ENCODE peak calls at places on chromosomes 6 and 20, in six cellular contexts. T, O, L, H, B and D are unnamed samples.

GRCh38 chr6:44538841-44539240 is 151.3 kb downstream of the CDC5L start:
- DNase-seq in T (no peak), O (no peak), L (no peak), H (no peak), B (no peak), D (no peak)

GRCh38 chr20:35171438-35171752 is 477 bp upstream of the PROCR start:
- DNase-seq in T (no peak), O (no peak), L (no peak), H (no peak), B (no peak), D (no peak)

GRCh38 chr20:60071965-60072364 is 113.7 kb downstream of the CDH26 start:
- DNase-seq in T (no peak), O (no peak), L (no peak), H (no peak), B (no peak), D (no peak)

GRCh38 chr6:111589366-111589765 is 16.3 kb downstream of the TRAF3IP2 start:
- DNase-seq in T (no peak), O (no peak), L (no peak), H (no peak), B (no peak), D (no peak)

GRCh38 chr20:58577139-58577806 is 62.1 kb upstream of the APCDD1L start:
- DNase-seq in T (no peak), O (no peak), L (no peak), H (peak; percentile 24), B (peak; percentile 54), D (no peak)

GRCh38 chr6:159955945-159956361 is 12.9 kb upstream of the IGF2R start:
- DNase-seq in T (no peak), O (no peak), L (no peak), H (no peak), B (no peak), D (no peak)

GRCh38 chr20:25574411-25574810 is 10.9 kb downstream of the NINL start:
- DNase-seq in T (no peak), O (no peak), L (no peak), H (peak; percentile 19), B (no peak), D (no peak)

GRCh38 chr6:132490478-132491204 is 22.3 kb downstream of the STX7 start:
- DNase-seq in T (no peak), O (no peak), L (no peak), H (peak; percentile 77), B (no peak), D (no peak)

GRCh38 chr6:146905313-146905712 is 298.9 kb upstream of the STXBP5 start:
- DNase-seq in T (no peak), O (no peak), L (no peak), H (no peak), B (no peak), D (no peak)

GRCh38 chr6:167471548-167471930 is 146.7 kb downstream of the TTLL2 start:
- DNase-seq in T (no peak), O (no peak), L (no peak), H (no peak), B (no peak), D (no peak)

GRCh38 chr6:97440590-97441176 is 157.7 kb upstream of the MMS22L start:
- DNase-seq in T (no peak), O (no peak), L (no peak), H (no peak), B (no peak), D (no peak)

GRCh38 chr20:21529863-21530262 is 16.0 kb upstream of the NKX2-2 start:
- DNase-seq in T (no peak), O (no peak), L (no peak), H (no peak), B (no peak), D (no peak)

GRCh38 chr20:35992713-35993335 is 24.4 kb downstream of the CNBD2 start:
- DNase-seq in T (no peak), O (no peak), L (peak; percentile 56), H (peak; percentile 79), B (peak; percentile 69), D (no peak)

GRCh38 chr6:136037885-136038460 is 186.5 kb downstream of the PDE7B start:
- DNase-seq in T (peak; percentile 34), O (peak; percentile 42), L (no peak), H (no peak), B (no peak), D (no peak)

GRCh38 chr6:37861452-37861851 is 41.9 kb downstream of the ZFAND3 start:
- DNase-seq in T (no peak), O (no peak), L (no peak), H (no peak), B (no peak), D (no peak)

GRCh38 chr6:47061631-47062300 is 19.6 kb upstream of the ADGRF1 start:
- DNase-seq in T (no peak), O (no peak), L (no peak), H (no peak), B (peak; percentile 88), D (no peak)

GRCh38 chr6:47069156-47069555 is 27.0 kb upstream of the ADGRF1 start:
- DNase-seq in T (no peak), O (no peak), L (no peak), H (no peak), B (no peak), D (no peak)

GRCh38 chr6:47066418-47066817 is 24.3 kb upstream of the ADGRF1 start:
- DNase-seq in T (no peak), O (no peak), L (no peak), H (no peak), B (no peak), D (no peak)

GRCh38 chr6:47062346-47062745 is 20.2 kb upstream of the ADGRF1 start:
- DNase-seq in T (no peak), O (no peak), L (no peak), H (no peak), B (no peak), D (no peak)

DNA sequence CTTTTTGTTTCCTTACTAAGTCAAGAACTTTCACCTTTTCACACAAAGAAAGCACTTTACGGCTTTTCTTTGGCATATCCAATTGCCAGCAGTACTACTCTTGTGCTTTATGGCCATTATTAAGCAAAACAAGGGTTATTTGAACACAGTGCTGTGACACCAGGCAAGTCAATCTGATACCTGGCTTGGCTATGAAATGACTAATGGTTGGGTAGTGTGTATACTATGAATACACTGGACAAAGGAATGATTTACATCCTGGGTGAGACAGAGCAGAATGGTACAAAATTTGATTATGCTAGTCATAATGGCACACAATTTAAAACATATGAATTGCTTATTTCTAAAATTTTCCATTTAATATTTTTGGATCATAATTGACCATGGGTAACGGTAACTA is 22.1 kb upstream of the ADGRF1 start:
- DNase-seq in T (no peak), O (no peak), L (no peak), H (no peak), B (no peak), D (no peak)
- TF ChIP-seq CTCF in T (no peak), O (no peak), L (no peak), H (no peak), B (no peak), D (no peak)

DNA sequence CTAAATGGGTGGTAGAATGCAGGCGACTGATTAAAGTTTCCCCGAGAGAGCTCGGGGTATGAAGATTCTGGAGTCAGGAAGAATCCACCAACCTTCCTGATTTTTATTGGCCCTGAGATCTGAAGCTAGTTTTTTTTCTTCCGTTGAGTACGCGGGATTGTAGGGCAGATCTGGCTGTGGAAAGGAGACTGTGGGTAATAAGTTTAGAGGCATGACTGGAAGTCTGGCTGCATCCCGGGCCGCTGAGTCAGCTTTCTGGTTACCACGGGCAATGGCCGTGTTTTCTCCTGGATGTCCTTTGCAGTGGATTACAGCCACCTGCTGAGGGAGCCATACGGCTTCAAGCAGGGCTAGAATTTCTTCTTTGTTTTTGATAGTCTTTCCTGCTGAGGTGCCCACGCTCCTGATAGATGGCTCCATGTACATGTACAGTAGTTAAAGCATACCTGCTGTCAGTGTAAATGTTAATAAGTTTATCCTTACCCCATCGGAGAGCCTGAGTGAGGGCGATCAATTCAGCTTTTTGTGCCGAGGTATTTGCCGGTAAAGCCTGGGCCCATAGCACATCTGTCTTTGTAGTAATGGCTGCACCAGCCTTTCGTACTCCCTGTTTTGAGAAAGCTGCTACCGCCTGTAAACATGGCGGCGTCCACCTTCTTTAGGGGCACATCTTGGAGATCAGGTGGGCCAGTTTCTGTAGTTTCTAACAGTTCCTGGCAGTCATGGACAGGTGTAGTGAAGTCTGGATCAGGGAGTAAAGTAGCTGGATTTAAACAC is 154.0 kb downstream of the TRIM27 start:
- DNase-seq in T (no peak), O (no peak), L (no peak), H (no peak), B (no peak), D (no peak)
- TF ChIP-seq CTCF in T (peak; percentile 6), O (no peak), L (peak; percentile 24), H (no peak), B (no peak), D (peak; percentile 52)

DNA sequence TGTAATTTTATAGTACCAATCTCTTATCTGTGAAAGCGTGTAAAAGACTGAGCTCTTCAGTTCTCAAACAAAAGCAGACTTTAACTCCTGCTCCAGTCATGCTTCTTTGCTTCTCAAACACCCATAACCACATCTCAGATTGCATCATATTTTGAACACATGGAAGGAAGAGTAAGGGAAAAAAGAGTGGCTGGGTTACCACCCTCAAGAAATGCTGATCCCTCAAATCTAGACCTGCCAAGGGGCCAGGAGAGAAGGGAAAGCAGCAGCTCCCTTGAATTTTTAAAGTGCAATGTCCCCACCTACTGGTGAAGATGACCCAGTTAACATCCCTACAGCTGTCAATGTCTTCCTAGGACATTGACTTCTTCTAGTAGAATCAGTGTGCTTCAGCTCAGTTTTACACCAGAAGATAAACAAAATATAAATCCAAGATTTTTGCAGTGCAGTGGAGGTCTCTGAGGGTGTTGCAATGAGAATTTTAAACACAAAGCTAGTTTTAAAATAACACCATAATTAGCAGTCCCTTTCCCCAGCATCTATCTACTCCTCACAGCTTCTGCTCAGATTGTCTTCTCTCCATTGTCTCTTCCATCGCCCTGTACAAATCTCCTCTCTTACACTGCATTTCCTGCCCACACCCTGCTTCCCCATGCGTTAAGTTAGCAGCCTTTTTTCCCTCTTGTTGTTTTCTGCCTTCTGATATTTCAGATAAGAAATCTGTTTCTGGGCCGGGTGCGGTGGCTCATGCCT is 22.6 kb upstream of the HLA-DQB2 start:
- DNase-seq in T (no peak), O (no peak), L (peak; percentile 6), H (no peak), B (peak; percentile 63), D (no peak)
- TF ChIP-seq CTCF in T (peak; percentile 66), O (peak; percentile 55), L (peak; percentile 58), H (peak; percentile 70), B (no peak), D (peak; percentile 65)

GRCh38 chr20:5265339-5265985 is 51.3 kb downstream of the PROKR2 start:
- DNase-seq in T (no peak), O (no peak), L (no peak), H (no peak), B (no peak), D (no peak)

GRCh38 chr20:5267092-5267491 is 49.7 kb downstream of the PROKR2 start:
- DNase-seq in T (no peak), O (no peak), L (no peak), H (no peak), B (no peak), D (no peak)

GRCh38 chr20:5264807-5265206 is 51.9 kb downstream of the PROKR2 start:
- DNase-seq in T (no peak), O (no peak), L (no peak), H (no peak), B (no peak), D (no peak)

GRCh38 chr20:5270608-5271007 is 46.1 kb downstream of the PROKR2 start:
- DNase-seq in T (no peak), O (no peak), L (no peak), H (no peak), B (no peak), D (no peak)

DNA sequence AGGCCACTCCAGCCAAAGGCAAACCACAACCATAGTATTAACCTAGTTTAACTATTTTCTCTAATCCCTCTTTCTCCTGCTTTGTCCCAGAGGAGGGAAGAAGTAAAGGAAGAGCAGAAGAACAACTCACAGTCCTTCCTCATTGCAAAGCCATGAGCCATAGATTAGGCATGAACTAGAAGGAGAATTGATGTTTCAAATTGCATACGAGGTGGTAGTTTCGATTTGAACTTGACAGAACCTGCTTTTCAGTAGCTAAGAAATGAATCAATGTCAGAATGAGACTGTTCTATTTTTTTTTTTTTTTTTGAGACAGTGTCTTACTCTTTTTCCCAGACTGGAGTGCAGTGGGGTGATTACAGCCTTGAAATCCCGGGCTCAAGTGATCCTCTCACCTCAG is 48.3 kb downstream of the PROKR2 start:
- DNase-seq in T (no peak), O (no peak), L (no peak), H (no peak), B (no peak), D (no peak)
- TF ChIP-seq CTCF in T (no peak), O (no peak), L (no peak), H (no peak), B (no peak), D (no peak)